ENCODE peak calls at places on chromosomes 13 and 19, in five cellular contexts. One of them, this sample, is unnamed.

GRCh38 chr19:14413765-14414171 is 5.4 kb downstream of the DDX39A start:
- DNase-seq in fibroblast of mammary gland: peak; percentile 66
- DNase-seq in GM12878: no peak
- DNase-seq in fibroblast of pulmonary artery: peak; percentile 47
- DNase-seq in fibroblast of the aortic adventitia: peak; percentile 48
- DNase-seq in this sample: peak; percentile 51

GRCh38 chr19:45446295-45446694 is 21.5 kb upstream of the FOSB start:
- DNase-seq in fibroblast of pulmonary artery: peak; percentile 71
- DNase-seq in fibroblast of the aortic adventitia: peak; percentile 56
- DNase-seq in fibroblast of mammary gland: peak; percentile 69
- DNase-seq in GM12878: no peak
- DNase-seq in this sample: peak; percentile 73

GRCh38 chr13:60811581-60811980 is 414.6 kb downstream of the TDRD3 start:
- DNase-seq in fibroblast of the aortic adventitia: no peak
- DNase-seq in fibroblast of pulmonary artery: no peak
- DNase-seq in GM12878: no peak
- DNase-seq in fibroblast of mammary gland: no peak
- DNase-seq in this sample: no peak

GRCh38 chr13:44470623-44471562 is 97.3 kb downstream of the SERP2 start:
- DNase-seq in fibroblast of pulmonary artery: peak; percentile 64
- DNase-seq in fibroblast of the aortic adventitia: peak; percentile 58
- DNase-seq in fibroblast of mammary gland: peak; percentile 56
- DNase-seq in GM12878: no peak
- DNase-seq in this sample: peak; percentile 61

GRCh38 chr13:40146586-40147240 is 491.3 kb downstream of the COG6 start:
- DNase-seq in fibroblast of mammary gland: no peak
- DNase-seq in fibroblast of pulmonary artery: no peak
- DNase-seq in GM12878: no peak
- DNase-seq in fibroblast of the aortic adventitia: no peak
- DNase-seq in this sample: no peak

GRCh38 chr19:47100290-47100689 is 13.3 kb downstream of the ZC3H4 start:
- DNase-seq in fibroblast of the aortic adventitia: no peak
- DNase-seq in fibroblast of mammary gland: no peak
- DNase-seq in fibroblast of pulmonary artery: no peak
- DNase-seq in GM12878: no peak
- DNase-seq in this sample: no peak

GRCh38 chr19:48341006-48341405 is 15.7 kb downstream of the EMP3 start:
- DNase-seq in fibroblast of pulmonary artery: peak; percentile 51
- DNase-seq in fibroblast of the aortic adventitia: no peak
- DNase-seq in GM12878: no peak
- DNase-seq in fibroblast of mammary gland: peak; percentile 59
- DNase-seq in this sample: peak; percentile 57

GRCh38 chr13:78997902-78998654 is 339.1 kb upstream of the OBI1 start:
- DNase-seq in fibroblast of the aortic adventitia: no peak
- DNase-seq in GM12878: no peak
- DNase-seq in fibroblast of mammary gland: no peak
- DNase-seq in fibroblast of pulmonary artery: no peak
- DNase-seq in this sample: no peak

GRCh38 chr19:50332264-50333038 is 3.3 kb upstream of the KCNC3 start:
- DNase-seq in fibroblast of pulmonary artery: no peak
- DNase-seq in GM12878: no peak
- DNase-seq in fibroblast of the aortic adventitia: no peak
- DNase-seq in fibroblast of mammary gland: no peak
- DNase-seq in this sample: no peak

GRCh38 chr13:46571941-46572340 is 19.0 kb downstream of the LRCH1 start:
- DNase-seq in fibroblast of pulmonary artery: no peak
- DNase-seq in fibroblast of mammary gland: no peak
- DNase-seq in GM12878: no peak
- DNase-seq in fibroblast of the aortic adventitia: no peak
- DNase-seq in this sample: no peak

GRCh38 chr19:47005164-47005641 is 14.4 kb upstream of the NPAS1 start:
- DNase-seq in GM12878: no peak
- DNase-seq in fibroblast of the aortic adventitia: no peak
- DNase-seq in fibroblast of pulmonary artery: no peak
- DNase-seq in fibroblast of mammary gland: no peak
- DNase-seq in this sample: no peak

GRCh38 chr13:52840066-52840465 is 8.4 kb downstream of the PCDH8 start:
- DNase-seq in fibroblast of pulmonary artery: no peak
- DNase-seq in GM12878: no peak
- DNase-seq in fibroblast of the aortic adventitia: no peak
- DNase-seq in fibroblast of mammary gland: no peak
- DNase-seq in this sample: no peak

GRCh38 chr19:10078329-10078728 is 7.8 kb upstream of the SHFL start:
- DNase-seq in fibroblast of the aortic adventitia: no peak
- DNase-seq in GM12878: no peak
- DNase-seq in fibroblast of mammary gland: no peak
- DNase-seq in fibroblast of pulmonary artery: no peak
- DNase-seq in this sample: no peak

GRCh38 chr19:16566161-16566560 is 6.1 kb downstream of the SLC35E1 start:
- DNase-seq in GM12878: no peak
- DNase-seq in fibroblast of the aortic adventitia: no peak
- DNase-seq in fibroblast of pulmonary artery: no peak
- DNase-seq in fibroblast of mammary gland: no peak
- DNase-seq in this sample: no peak

GRCh38 chr19:38975861-38976271 is 324 bp upstream of the FBXO17 start:
- DNase-seq in fibroblast of the aortic adventitia: peak; percentile 52
- DNase-seq in GM12878: no peak
- DNase-seq in fibroblast of pulmonary artery: peak; percentile 43
- DNase-seq in fibroblast of mammary gland: peak; percentile 49
- DNase-seq in this sample: peak; percentile 52
- H3K4me3 ChIP-seq in fibroblast of the aortic adventitia: peak overlapping the region; percentile 66
- H3K4me3 ChIP-seq in GM12878: no peak overlapping the region
- H3K4me3 ChIP-seq in fibroblast of pulmonary artery: peak overlapping the region; percentile 72
- H3K4me3 ChIP-seq in fibroblast of mammary gland: peak overlapping the region; percentile 50
- H3K4me3 ChIP-seq in this sample: peak overlapping the region; percentile 43

GRCh38 chr19:4619668-4620294 is 19.5 kb upstream of the TNFAIP8L1 start:
- DNase-seq in fibroblast of pulmonary artery: no peak
- DNase-seq in GM12878: no peak
- DNase-seq in fibroblast of the aortic adventitia: no peak
- DNase-seq in fibroblast of mammary gland: no peak
- DNase-seq in this sample: no peak
- TF ChIP-seq CTCF in fibroblast of pulmonary artery: no peak
- TF ChIP-seq CTCF in GM12878: no peak
- TF ChIP-seq CTCF in fibroblast of the aortic adventitia: no peak
- TF ChIP-seq CTCF in fibroblast of mammary gland: no peak
- TF ChIP-seq CTCF in this sample: no peak

GRCh38 chr19:12836529-12836863 is 1.8 kb upstream of the MAST1 start:
- DNase-seq in fibroblast of mammary gland: no peak
- DNase-seq in fibroblast of pulmonary artery: no peak
- DNase-seq in fibroblast of the aortic adventitia: no peak
- DNase-seq in GM12878: no peak
- DNase-seq in this sample: no peak
- H3K4me3 ChIP-seq in fibroblast of mammary gland: no peak overlapping the region
- H3K4me3 ChIP-seq in fibroblast of pulmonary artery: no peak overlapping the region
- H3K4me3 ChIP-seq in fibroblast of the aortic adventitia: no peak overlapping the region
- H3K4me3 ChIP-seq in GM12878: no peak overlapping the region
- H3K4me3 ChIP-seq in this sample: no peak overlapping the region

GRCh38 chr19:36150586-36150985 is 1.7 kb downstream of the COX7A1 start:
- DNase-seq in fibroblast of mammary gland: no peak
- DNase-seq in fibroblast of the aortic adventitia: no peak
- DNase-seq in fibroblast of pulmonary artery: no peak
- DNase-seq in GM12878: no peak
- DNase-seq in this sample: no peak

GRCh38 chr19:36149673-36150406 is 2.4 kb downstream of the COX7A1 start:
- DNase-seq in fibroblast of mammary gland: no peak
- DNase-seq in fibroblast of the aortic adventitia: no peak
- DNase-seq in fibroblast of pulmonary artery: no peak
- DNase-seq in GM12878: no peak
- DNase-seq in this sample: no peak

GRCh38 chr19:36152886-36153525 is 759 bp upstream of the COX7A1 start:
- DNase-seq in fibroblast of the aortic adventitia: no peak
- DNase-seq in GM12878: no peak
- DNase-seq in fibroblast of pulmonary artery: no peak
- DNase-seq in fibroblast of mammary gland: no peak
- DNase-seq in this sample: no peak

GRCh38 chr19:36152061-36152885 is at the start of gene COX7A1:
- DNase-seq in fibroblast of mammary gland: peak; percentile 35
- DNase-seq in GM12878: no peak
- DNase-seq in fibroblast of the aortic adventitia: peak; percentile 61
- DNase-seq in fibroblast of pulmonary artery: peak; percentile 68
- DNase-seq in this sample: peak; percentile 70

DNA sequence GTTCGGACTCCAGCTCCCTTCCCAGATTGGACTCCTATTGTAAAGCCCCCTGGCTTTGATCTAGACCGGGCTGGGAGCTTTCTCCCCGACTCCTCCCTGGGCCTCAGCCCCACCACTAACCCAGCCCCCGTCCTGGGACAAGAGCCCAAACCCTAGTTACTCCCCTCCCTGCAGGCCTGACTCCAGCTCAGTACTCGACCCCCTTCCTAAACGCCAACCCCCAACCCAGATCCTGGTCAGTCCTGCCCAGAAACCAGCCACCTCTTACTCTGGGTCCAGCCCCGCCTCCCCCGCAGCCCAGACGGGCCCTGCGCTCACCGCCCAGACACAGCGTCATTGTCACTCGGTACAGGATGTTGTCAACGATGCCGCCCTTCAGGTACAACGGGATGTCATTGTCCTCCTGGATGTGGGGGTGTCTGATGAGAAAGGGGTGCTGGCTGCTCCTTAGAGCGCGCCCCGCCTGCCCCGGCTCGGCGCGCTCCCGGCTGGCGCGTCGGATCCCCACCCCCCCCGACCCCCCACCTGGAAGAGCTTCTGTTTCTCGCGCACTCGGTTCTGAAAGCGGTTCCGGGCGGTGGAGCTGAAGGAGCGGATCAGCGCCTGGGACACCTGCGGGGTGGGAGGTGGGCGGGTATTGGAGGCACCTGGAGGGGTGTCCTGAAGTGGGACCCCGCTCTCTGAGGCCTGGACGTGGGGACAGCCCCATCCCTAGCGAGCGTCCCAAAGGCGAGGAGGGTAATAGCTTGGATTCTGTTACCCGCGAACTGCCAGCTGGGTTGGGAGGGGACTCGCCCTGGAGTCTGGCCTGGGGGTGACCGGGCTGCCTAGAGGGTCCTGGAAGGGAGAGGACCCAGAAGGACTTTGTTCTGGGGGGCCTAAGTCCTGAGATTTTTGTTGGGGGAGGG is 849 bp downstream of the COX7A1 start:
- DNase-seq in fibroblast of pulmonary artery: peak; percentile 17
- DNase-seq in fibroblast of the aortic adventitia: no peak
- DNase-seq in fibroblast of mammary gland: no peak
- DNase-seq in GM12878: no peak
- DNase-seq in this sample: peak; percentile 34
- TF ChIP-seq CTCF in fibroblast of pulmonary artery: no peak
- TF ChIP-seq CTCF in fibroblast of the aortic adventitia: no peak
- TF ChIP-seq CTCF in fibroblast of mammary gland: no peak
- TF ChIP-seq CTCF in GM12878: no peak
- TF ChIP-seq CTCF in this sample: no peak

DNA sequence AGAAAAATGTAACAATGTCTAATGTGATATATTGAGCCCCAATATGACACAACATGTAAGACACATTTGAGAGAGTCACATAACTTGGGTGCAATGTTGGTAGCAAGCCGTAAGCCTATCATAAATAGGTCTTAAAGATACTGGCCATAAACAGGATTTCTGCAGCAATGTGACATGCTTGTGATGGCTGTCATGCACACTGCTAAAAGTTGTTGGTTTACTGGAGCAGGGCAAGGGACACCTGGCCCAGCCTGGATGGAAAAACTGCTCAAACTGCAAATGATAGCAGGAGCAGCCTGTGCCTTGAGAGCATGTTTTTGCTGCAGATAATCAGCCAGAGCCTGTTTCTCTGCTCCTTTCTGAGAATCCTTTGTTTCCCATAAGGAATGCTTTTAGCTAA is 136.7 kb upstream of the ZNF91 start:
- DNase-seq in fibroblast of pulmonary artery: no peak
- DNase-seq in GM12878: no peak
- DNase-seq in fibroblast of mammary gland: no peak
- DNase-seq in fibroblast of the aortic adventitia: no peak
- DNase-seq in this sample: no peak
- H3K4me3 ChIP-seq in fibroblast of pulmonary artery: no peak overlapping the region
- H3K4me3 ChIP-seq in GM12878: no peak overlapping the region
- H3K4me3 ChIP-seq in fibroblast of mammary gland: no peak overlapping the region
- H3K4me3 ChIP-seq in fibroblast of the aortic adventitia: no peak overlapping the region
- H3K4me3 ChIP-seq in this sample: no peak overlapping the region

GRCh38 chr13:99442273-99442895 is 58.9 kb upstream of the TM9SF2 start:
- DNase-seq in fibroblast of pulmonary artery: peak; percentile 67
- DNase-seq in fibroblast of mammary gland: peak; percentile 56
- DNase-seq in GM12878: no peak
- DNase-seq in fibroblast of the aortic adventitia: peak; percentile 71
- DNase-seq in this sample: peak; percentile 68

GRCh38 chr13:99448586-99448985 is 52.7 kb upstream of the TM9SF2 start:
- DNase-seq in GM12878: no peak
- DNase-seq in fibroblast of pulmonary artery: no peak
- DNase-seq in fibroblast of mammary gland: no peak
- DNase-seq in fibroblast of the aortic adventitia: no peak
- DNase-seq in this sample: no peak

GRCh38 chr13:99450416-99450815 is 50.9 kb upstream of the TM9SF2 start:
- DNase-seq in GM12878: no peak
- DNase-seq in fibroblast of mammary gland: no peak
- DNase-seq in fibroblast of the aortic adventitia: no peak
- DNase-seq in fibroblast of pulmonary artery: no peak
- DNase-seq in this sample: no peak

GRCh38 chr13:99446242-99446641 is 55.0 kb upstream of the TM9SF2 start:
- DNase-seq in GM12878: no peak
- DNase-seq in fibroblast of mammary gland: no peak
- DNase-seq in fibroblast of pulmonary artery: no peak
- DNase-seq in fibroblast of the aortic adventitia: no peak
- DNase-seq in this sample: no peak
- TF ChIP-seq CTCF in GM12878: no peak
- TF ChIP-seq CTCF in fibroblast of mammary gland: no peak
- TF ChIP-seq CTCF in fibroblast of pulmonary artery: no peak
- TF ChIP-seq CTCF in fibroblast of the aortic adventitia: no peak
- TF ChIP-seq CTCF in this sample: no peak

GRCh38 chr19:7915250-7916136 is 863 bp downstream of the TGFBR3L start:
- DNase-seq in fibroblast of the aortic adventitia: no peak
- DNase-seq in GM12878: no peak
- DNase-seq in fibroblast of pulmonary artery: no peak
- DNase-seq in fibroblast of mammary gland: no peak
- DNase-seq in this sample: no peak
- H3K4me3 ChIP-seq in fibroblast of the aortic adventitia: no peak overlapping the region
- H3K4me3 ChIP-seq in GM12878: no peak overlapping the region
- H3K4me3 ChIP-seq in fibroblast of pulmonary artery: peak overlapping the region; percentile 29
- H3K4me3 ChIP-seq in fibroblast of mammary gland: peak overlapping the region; percentile 10
- H3K4me3 ChIP-seq in this sample: peak overlapping the region; percentile 17

GRCh38 chr13:96075953-96076543 is 13.9 kb upstream of the HS6ST3 start:
- DNase-seq in fibroblast of pulmonary artery: peak; percentile 50
- DNase-seq in fibroblast of the aortic adventitia: peak; percentile 52
- DNase-seq in fibroblast of mammary gland: peak; percentile 25
- DNase-seq in GM12878: no peak
- DNase-seq in this sample: peak; percentile 50

GRCh38 chr13:96068729-96069128 is 15.5 kb upstream of the UGGT2 start:
- DNase-seq in fibroblast of the aortic adventitia: no peak
- DNase-seq in fibroblast of mammary gland: no peak
- DNase-seq in GM12878: no peak
- DNase-seq in fibroblast of pulmonary artery: no peak
- DNase-seq in this sample: no peak

GRCh38 chr13:96072392-96072791 is 17.5 kb upstream of the HS6ST3 start:
- DNase-seq in GM12878: no peak
- DNase-seq in fibroblast of the aortic adventitia: no peak
- DNase-seq in fibroblast of pulmonary artery: no peak
- DNase-seq in fibroblast of mammary gland: no peak
- DNase-seq in this sample: no peak
- TF ChIP-seq CTCF in GM12878: no peak
- TF ChIP-seq CTCF in fibroblast of the aortic adventitia: no peak
- TF ChIP-seq CTCF in fibroblast of pulmonary artery: no peak
- TF ChIP-seq CTCF in fibroblast of mammary gland: no peak
- TF ChIP-seq CTCF in this sample: no peak